ENCODE peak calls at places on chromosome X, in eight cellular contexts. G, X, H, C, E, R, I and V are unnamed samples.

GRCh38 chrX:21883258-21883657 is 27.5 kb downstream of the YY2 start:
- DNase-seq in X (peak), R (peak), H (no peak), I (no peak), E (peak), C (no peak), G (no peak), V (no peak)

GRCh38 chrX:50168305-50168704 is 32.5 kb downstream of the AKAP4 start:
- DNase-seq in H (no peak), E (no peak), R (no peak), I (no peak), X (no peak), C (no peak), G (peak), V (no peak)

GRCh38 chrX:50035119-50035518 is 112.7 kb downstream of the CLCN5 start:
- DNase-seq in X (no peak), R (no peak), I (no peak), E (no peak), H (no peak), G (no peak), C (no peak), V (no peak)

GRCh38 chrX:23989689-23990088 is 37.3 kb downstream of the KLHL15 start:
- DNase-seq in E (no peak), C (no peak), H (no peak), R (no peak), G (no peak), I (no peak), X (no peak), V (no peak)

GRCh38 chrX:131322646-131323045 is 33.5 kb upstream of the IGSF1 start:
- DNase-seq in I (no peak), H (no peak), E (no peak), X (no peak), C (no peak), R (no peak), G (no peak), V (no peak)

GRCh38 chrX:120697053-120697452 is 67.2 kb upstream of the C1GALT1C1 start:
- DNase-seq in I (no peak), R (no peak), C (no peak), G (no peak), E (no peak), H (no peak), X (no peak), V (no peak)

GRCh38 chrX:10677490-10677889 is 57.1 kb upstream of the MID1 start:
- DNase-seq in X (peak), I (peak), R (no peak), G (no peak), H (no peak), E (no peak), C (peak), V (no peak)

GRCh38 chrX:9586992-9587392 is 122.1 kb downstream of the TBL1X start:
- DNase-seq in E (no peak), X (no peak), I (peak), H (peak), G (no peak), C (no peak), R (no peak), V (no peak)

GRCh38 chrX:10769165-10769564 is 148.8 kb upstream of the MID1 start:
- DNase-seq in G (peak), H (peak), C (no peak), R (peak), E (no peak), I (peak), X (peak), V (peak)

GRCh38 chrX:107766470-107767140 is 9.0 kb downstream of the TSC22D3 start:
- DNase-seq in H (no peak), E (no peak), R (peak), X (peak), I (peak), G (no peak), C (no peak), V (peak)

GRCh38 chrX:16239211-16239610 is 71.9 kb downstream of the MAGEB17 start:
- DNase-seq in I (no peak), R (peak), G (peak), H (no peak), X (peak), C (no peak), E (no peak), V (peak)

GRCh38 chrX:129522184-129523059 is 868 bp downstream of the SMARCA1 start:
- DNase-seq in C (peak), X (peak), I (peak), G (peak), H (peak), E (peak), R (peak), V (peak)

GRCh38 chrX:39442332-39442731 is 641.1 kb downstream of the MID1IP1 start:
- DNase-seq in E (no peak), X (no peak), I (no peak), H (no peak), C (no peak), G (no peak), R (no peak), V (no peak)

GRCh38 chrX:46178763-46179162 is 366.5 kb downstream of the ZNF674 start:
- DNase-seq in X (no peak), R (no peak), H (no peak), G (peak), I (no peak), C (no peak), E (no peak), V (no peak)

GRCh38 chrX:275967-276587 is 5.1 kb upstream of the PLCXD1 start:
- DNase-seq in I (peak), G (peak), C (no peak), X (peak), R (peak), E (peak), H (peak), V (peak)

GRCh38 chrX:150942958-150943594 is 40.1 kb upstream of the HMGB3 start:
- DNase-seq in G (no peak), H (no peak), X (no peak), E (no peak), C (no peak), R (no peak), I (no peak), V (no peak)

GRCh38 chrX:16664626-16665025 is 14.7 kb downstream of the S100G start:
- DNase-seq in E (no peak), I (no peak), H (no peak), X (no peak), C (no peak), G (no peak), R (no peak), V (no peak)

GRCh38 chrX:19964017-19964710 is 26.7 kb downstream of the BCLAF3 start:
- DNase-seq in G (peak), C (no peak), R (no peak), X (no peak), E (no peak), I (no peak), H (no peak), V (no peak)

GRCh38 chrX:46840946-46841740 is 4.3 kb downstream of the RP2 start:
- DNase-seq in C (peak), I (no peak), R (no peak), E (no peak), X (peak), G (no peak), H (no peak), V (peak)

GRCh38 chrX:10157545-10157944 is 770 bp downstream of the CLCN4 start:
- DNase-seq in G (peak), E (no peak), H (no peak), X (peak), C (no peak), R (peak), I (no peak), V (no peak)

GRCh38 chrX:140767646-140768045 is 58.1 kb downstream of the LINC00632 start:
- DNase-seq in G (peak), H (no peak), I (no peak), E (no peak), R (peak), X (peak), C (no peak), V (no peak)

GRCh38 chrX:30943984-30944383 is 54.9 kb upstream of the TAB3 start:
- DNase-seq in E (no peak), X (no peak), G (no peak), C (no peak), H (no peak), I (no peak), R (no peak), V (no peak)

GRCh38 chrX:54237014-54237413 is 54.0 kb upstream of the FAM120C start:
- DNase-seq in R (no peak), C (no peak), X (no peak), H (no peak), I (no peak), E (no peak), G (no peak), V (no peak)

GRCh38 chrX:151974336-151975227 is at the start of gene GABRE:
- DNase-seq in H (peak), X (peak), R (peak), E (peak), G (no peak), C (no peak), I (peak), V (no peak)

GRCh38 chrX:105219454-105220401 is 766 bp downstream of the TEX13A start:
- DNase-seq in G (no peak), H (no peak), X (no peak), R (no peak), E (no peak), C (no peak), I (no peak), V (no peak)

GRCh38 chrX:71099736-71100135 is 4.1 kb downstream of the FOXO4 start:
- DNase-seq in I (peak), E (no peak), C (no peak), G (no peak), H (no peak), X (no peak), R (no peak), V (no peak)

GRCh38 chrX:22742174-22742573 is 257.6 kb upstream of the DDX53 start:
- DNase-seq in H (no peak), I (no peak), X (peak), R (peak), G (peak), E (no peak), C (no peak), V (no peak)